ENCODE peak calls at places on chromosomes 3 and 15, in ten cellular contexts. X, H, R, C, J, K, E, Q, U and A are unnamed samples.

GRCh38 chr15:49901867-49902775 is 216.9 kb downstream of the ATP8B4 start:
- DNase-seq in K (no peak), E (no peak), U (no peak), R (no peak), H (no peak), Q (no peak), C (no peak), J (no peak), X (no peak), A (no peak)

GRCh38 chr3:126654571-126655393 is at the start of gene TXNRD3:
- DNase-seq in J (peak), U (peak), X (peak), E (no peak), K (peak), H (peak), Q (peak), R (no peak), C (peak), A (peak)

GRCh38 chr15:51077565-51078153 is 17.0 kb downstream of the TNFAIP8L3 start:
- DNase-seq in U (no peak), E (no peak), R (no peak), Q (peak), K (peak), C (peak), J (peak), X (peak), H (peak), A (peak)

GRCh38 chr15:43775411-43775965 is 1.3 kb downstream of the ELL3 start:
- DNase-seq in K (no peak), R (peak), H (peak), Q (peak), X (no peak), C (peak), E (no peak), J (peak), U (no peak), A (peak)

GRCh38 chr15:78079296-78080087 is 2.0 kb upstream of the TBC1D2B start:
- DNase-seq in X (no peak), J (no peak), R (no peak), E (no peak), H (peak), U (no peak), K (no peak), C (no peak), Q (no peak), A (no peak)

GRCh38 chr3:193896419-193896818 is 239.5 kb upstream of the HES1 start:
- DNase-seq in X (no peak), K (no peak), U (no peak), H (no peak), E (no peak), J (no peak), Q (no peak), C (no peak), R (no peak), A (no peak)

GRCh38 chr3:137174514-137174913 is 216.7 kb downstream of the IL20RB start:
- DNase-seq in H (no peak), Q (no peak), E (no peak), R (no peak), U (no peak), K (no peak), X (no peak), J (no peak), C (no peak), A (no peak)

GRCh38 chr3:56683122-56683817 is at the start of gene TASOR:
- DNase-seq in E (peak), J (peak), R (no peak), K (peak), Q (peak), U (peak), H (peak), C (peak), X (peak), A (peak)

GRCh38 chr3:69451594-69451993 is 65.7 kb upstream of the FRMD4B start:
- DNase-seq in X (no peak), K (no peak), C (no peak), Q (no peak), E (no peak), H (no peak), U (no peak), R (no peak), J (no peak), A (no peak)

GRCh38 chr15:43102181-43102580 is 3.7 kb downstream of the UBR1 start:
- DNase-seq in K (no peak), H (no peak), J (no peak), C (no peak), Q (no peak), E (no peak), R (no peak), U (no peak), X (no peak), A (no peak)

GRCh38 chr3:124431585-124431984 is 298.7 kb upstream of the UMPS start:
- DNase-seq in C (no peak), H (no peak), J (no peak), U (no peak), K (no peak), E (no peak), R (no peak), Q (no peak), X (no peak), A (no peak)

GRCh38 chr3:8659242-8659641 is 14.6 kb upstream of the SSUH2 start:
- DNase-seq in R (no peak), U (no peak), K (no peak), Q (no peak), E (no peak), X (no peak), J (no peak), H (no peak), C (no peak), A (no peak)

GRCh38 chr3:186665484-186666188 is at the start of gene HRG:
- DNase-seq in U (no peak), Q (no peak), X (no peak), H (no peak), K (no peak), E (no peak), R (no peak), C (no peak), J (no peak), A (no peak)

GRCh38 chr3:69115731-69116130 is 6.7 kb downstream of the LMOD3 start:
- DNase-seq in Q (no peak), E (peak), R (no peak), H (no peak), C (no peak), J (no peak), X (no peak), K (no peak), U (no peak), A (no peak)

GRCh38 chr3:73094127-73094526 is 32.7 kb downstream of the EBLN2 start:
- DNase-seq in J (no peak), Q (no peak), X (no peak), K (no peak), C (no peak), U (no peak), E (no peak), R (no peak), H (no peak), A (no peak)

GRCh38 chr3:53713626-53714025 is 132.6 kb downstream of the CHDH start:
- DNase-seq in E (no peak), J (no peak), C (no peak), U (no peak), H (no peak), K (no peak), Q (no peak), X (no peak), R (no peak), A (no peak)

GRCh38 chr3:98994128-98994762 is 92.8 kb upstream of the DCBLD2 start:
- DNase-seq in H (no peak), Q (no peak), K (no peak), J (peak), U (peak), E (peak), R (no peak), X (no peak), C (no peak), A (no peak)

GRCh38 chr15:65638681-65639089 is 16.9 kb downstream of the SLC24A1 start:
- DNase-seq in C (no peak), Q (no peak), K (no peak), J (peak), U (peak), E (peak), H (no peak), X (peak), R (peak), A (no peak)

GRCh38 chr3:9951962-9952805 is at the start of gene PRRT3:
- DNase-seq in Q (no peak), U (no peak), C (no peak), J (peak), K (no peak), E (no peak), R (no peak), X (peak), H (no peak), A (peak)

DNA sequence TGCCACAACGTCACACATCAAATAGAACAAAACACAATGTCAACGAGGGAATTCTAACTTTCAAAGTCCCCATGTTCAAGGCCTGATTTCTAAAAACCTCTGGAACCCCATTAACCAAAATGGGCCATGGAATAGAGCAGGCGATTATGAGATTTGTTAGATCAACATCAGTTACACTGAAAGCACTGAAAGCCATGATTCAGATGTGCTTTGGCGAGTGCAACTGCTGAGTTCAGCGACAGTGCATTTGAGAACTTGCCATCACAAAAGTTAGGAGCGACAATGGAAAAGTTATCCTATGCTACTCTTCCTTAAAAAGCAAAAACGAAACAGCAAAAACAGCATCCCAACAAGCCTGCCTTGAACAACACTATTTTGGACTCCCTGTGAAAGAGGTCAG is 20.6 kb downstream of the UQCC5 start:
- DNase-seq in K (no peak), J (no peak), U (no peak), E (no peak), H (no peak), C (no peak), Q (no peak), X (no peak), R (no peak), A (no peak)
- TF ChIP-seq CTCF in K (no peak), J (no peak), U (no peak), E (no peak), H (no peak), C (no peak), Q (no peak), X (no peak), R (no peak), A (no peak)

GRCh38 chr3:158102219-158102612 is 4.0 kb downstream of the SHOX2 start:
- DNase-seq in E (no peak), U (no peak), R (no peak), J (no peak), Q (no peak), K (no peak), H (no peak), C (no peak), X (no peak), A (no peak)

GRCh38 chr3:158103956-158104338 is 2.3 kb downstream of the SHOX2 start:
- DNase-seq in K (no peak), C (no peak), Q (no peak), R (no peak), U (no peak), J (no peak), E (no peak), H (peak), X (no peak), A (peak)

GRCh38 chr3:158102660-158103085 is 3.5 kb downstream of the SHOX2 start:
- DNase-seq in H (no peak), X (no peak), C (no peak), K (no peak), Q (no peak), E (no peak), J (no peak), R (no peak), U (no peak), A (no peak)

GRCh38 chr3:158104346-158105020 is 1.7 kb downstream of the SHOX2 start:
- DNase-seq in X (no peak), U (no peak), E (no peak), K (no peak), C (no peak), R (no peak), H (no peak), J (no peak), Q (no peak), A (no peak)

DNA sequence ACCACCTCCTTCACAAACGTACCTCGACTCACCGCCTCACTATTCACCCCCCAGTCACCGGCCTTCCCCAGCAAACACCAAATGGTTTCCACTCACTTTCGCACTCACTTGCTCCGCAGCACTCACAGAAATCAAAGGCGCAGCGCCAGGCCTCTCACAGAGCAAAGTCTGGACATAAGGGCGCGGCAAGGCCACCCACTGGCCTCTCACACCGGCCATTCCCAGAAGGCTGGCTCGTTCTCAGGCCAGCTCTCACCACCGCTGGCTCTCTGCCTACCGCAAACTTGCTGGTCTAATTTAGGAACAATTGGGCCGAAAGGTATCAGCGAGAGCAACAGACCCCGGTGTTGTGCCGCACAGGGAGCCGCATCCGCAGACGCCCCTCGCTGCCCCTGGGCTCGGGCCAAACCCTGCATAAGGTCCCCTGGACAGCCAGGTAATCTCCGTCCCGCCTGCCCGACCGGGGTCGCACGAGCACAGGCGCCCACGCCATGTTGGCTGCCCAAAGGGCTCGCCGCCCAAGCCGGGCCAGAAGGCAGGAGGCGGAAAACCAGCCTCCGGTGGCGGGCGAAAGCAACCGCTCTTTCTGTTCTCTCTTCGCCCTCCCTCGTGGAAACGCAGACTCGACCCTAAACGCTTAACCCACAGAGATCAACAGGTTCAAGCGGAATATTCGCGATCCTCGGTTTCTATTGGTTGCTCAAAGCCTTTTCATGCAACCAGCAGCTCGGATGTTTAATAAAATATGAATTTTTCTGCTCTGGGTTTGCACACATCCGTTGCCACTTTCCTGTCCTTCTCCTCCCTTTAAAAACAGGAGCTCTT is 2.9 kb downstream of the SHOX2 start:
- DNase-seq in C (peak), U (no peak), K (peak), J (peak), X (no peak), H (peak), Q (no peak), R (no peak), E (no peak), A (peak)
- TF ChIP-seq CTCF in C (no peak), U (no peak), K (no peak), J (no peak), X (no peak), H (no peak), Q (no peak), R (no peak), E (no peak), A (no peak)

GRCh38 chr3:171453175-171453868 is 6.9 kb downstream of the TNIK start:
- DNase-seq in Q (no peak), K (no peak), R (no peak), J (peak), H (no peak), C (no peak), X (no peak), U (no peak), E (no peak), A (peak)
- TF ChIP-seq CTCF in Q (no peak), K (no peak), R (peak), J (peak), H (no peak), C (peak), X (peak), U (peak), E (peak), A (peak)

DNA sequence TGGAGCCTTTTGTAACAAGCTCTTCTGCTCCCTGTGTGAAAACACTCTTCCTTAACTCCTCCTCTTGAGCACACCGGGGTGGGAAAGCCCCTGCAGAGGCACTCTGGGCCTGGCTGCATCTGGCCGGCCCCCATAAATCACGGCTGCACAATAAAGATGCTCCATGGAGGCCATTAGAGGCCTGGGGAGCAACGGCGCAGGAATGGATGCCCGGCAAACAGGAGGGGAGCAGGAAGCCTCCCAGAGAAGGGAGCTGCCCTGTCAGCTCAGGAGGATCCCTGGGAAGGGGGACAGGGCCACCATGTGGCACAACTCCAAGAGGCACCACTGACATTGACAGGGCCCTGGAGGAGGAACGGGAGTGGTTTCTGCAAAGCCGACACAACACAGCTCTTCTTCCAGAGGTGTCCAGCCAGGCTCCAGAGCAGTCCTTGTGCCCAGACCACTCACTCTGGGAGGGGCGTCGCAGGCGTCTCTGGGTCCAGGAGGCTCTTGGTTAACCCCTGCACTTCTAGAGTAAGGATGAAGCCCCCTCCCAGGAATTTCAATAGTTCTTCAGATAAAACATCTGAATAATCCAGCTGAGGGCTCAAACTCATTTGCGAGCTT is 509.2 kb upstream of the PPP2R3A start:
- DNase-seq in U (no peak), C (no peak), J (peak), R (no peak), K (no peak), Q (no peak), H (no peak), X (no peak), E (no peak), A (peak)
- TF ChIP-seq CTCF in U (no peak), C (no peak), J (peak), R (no peak), K (no peak), Q (no peak), H (no peak), X (no peak), E (no peak), A (no peak)

GRCh38 chr3:158652463-158652862 is 8.1 kb downstream of the GFM1 start:
- DNase-seq in J (no peak), R (no peak), U (no peak), Q (no peak), H (no peak), E (no peak), K (no peak), C (no peak), X (no peak), A (no peak)

GRCh38 chr3:158649791-158650190 is 5.5 kb downstream of the GFM1 start:
- DNase-seq in U (no peak), H (no peak), E (no peak), C (no peak), J (no peak), R (no peak), K (no peak), X (no peak), Q (no peak), A (no peak)

DNA sequence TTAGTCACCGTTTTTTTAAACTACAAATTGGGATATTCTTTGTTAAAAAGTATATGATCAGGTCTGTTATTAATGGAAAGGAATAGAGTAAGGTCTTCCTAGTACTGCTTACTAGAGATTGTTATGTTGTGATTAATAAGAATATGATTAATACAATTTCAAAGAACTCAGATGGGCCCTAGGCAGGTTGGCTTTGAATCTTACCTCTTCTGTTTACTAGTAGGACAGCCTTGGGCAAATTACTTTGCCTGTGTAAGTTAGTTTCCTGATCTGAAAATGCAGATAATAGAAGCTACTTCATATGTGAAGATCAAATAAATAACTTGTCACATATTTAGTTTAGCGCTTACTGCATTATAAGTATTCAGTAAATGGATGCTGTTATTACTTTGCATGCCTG is 6.9 kb downstream of the GFM1 start:
- DNase-seq in C (no peak), R (no peak), Q (no peak), J (no peak), H (no peak), E (no peak), X (no peak), K (no peak), U (no peak), A (no peak)
- TF ChIP-seq CTCF in C (no peak), R (no peak), Q (no peak), J (no peak), H (no peak), E (no peak), X (no peak), K (no peak), U (no peak), A (no peak)

GRCh38 chr15:31732695-31733094 is 297.6 kb upstream of the CHRNA7 start:
- DNase-seq in U (no peak), Q (no peak), R (no peak), C (no peak), H (no peak), K (no peak), J (no peak), E (no peak), X (no peak), A (no peak)
- TF ChIP-seq CTCF in U (no peak), Q (no peak), R (no peak), C (no peak), H (no peak), K (no peak), J (no peak), E (no peak), X (no peak), A (no peak)

GRCh38 chr15:73464602-73465001 is 21.6 kb downstream of the REC114 start:
- DNase-seq in J (no peak), E (no peak), Q (no peak), X (no peak), U (no peak), R (peak), K (no peak), C (no peak), H (no peak), A (peak)
- TF ChIP-seq CTCF in J (no peak), E (peak), Q (no peak), X (no peak), U (no peak), R (peak), K (no peak), C (no peak), H (no peak), A (peak)

DNA sequence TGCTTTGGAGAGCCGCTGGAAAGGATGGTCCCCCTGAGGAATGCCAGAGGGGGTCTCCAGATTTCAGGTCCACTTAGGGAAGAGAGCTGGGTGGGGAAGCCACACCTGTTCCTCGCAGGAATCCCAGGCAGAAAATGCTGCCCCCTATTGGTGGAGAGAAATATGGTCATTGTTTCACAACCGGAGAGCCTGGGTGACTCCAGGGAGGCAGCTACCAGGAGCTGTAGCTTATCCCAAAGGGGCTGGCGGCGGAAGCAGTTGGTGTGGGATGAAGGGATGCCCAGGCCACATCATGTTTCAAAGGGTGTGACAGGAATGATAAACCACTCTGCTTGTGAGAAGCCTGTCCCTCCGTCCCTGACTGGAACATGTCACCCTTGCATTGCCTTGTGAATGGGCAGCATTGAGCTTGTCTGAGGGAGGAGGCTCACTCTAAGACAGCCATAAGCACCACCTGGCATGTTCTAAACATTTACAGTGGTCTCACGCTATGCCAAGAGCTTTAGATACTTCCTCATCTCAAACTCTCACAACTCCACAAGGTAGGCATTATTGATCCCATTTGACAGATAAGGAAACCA is 34.5 kb downstream of the POMGNT2 start:
- DNase-seq in E (no peak), U (no peak), Q (no peak), X (no peak), R (peak), J (no peak), K (no peak), C (no peak), H (no peak), A (peak)
- TF ChIP-seq CTCF in E (peak), U (peak), Q (no peak), X (peak), R (peak), J (peak), K (no peak), C (peak), H (no peak), A (peak)

DNA sequence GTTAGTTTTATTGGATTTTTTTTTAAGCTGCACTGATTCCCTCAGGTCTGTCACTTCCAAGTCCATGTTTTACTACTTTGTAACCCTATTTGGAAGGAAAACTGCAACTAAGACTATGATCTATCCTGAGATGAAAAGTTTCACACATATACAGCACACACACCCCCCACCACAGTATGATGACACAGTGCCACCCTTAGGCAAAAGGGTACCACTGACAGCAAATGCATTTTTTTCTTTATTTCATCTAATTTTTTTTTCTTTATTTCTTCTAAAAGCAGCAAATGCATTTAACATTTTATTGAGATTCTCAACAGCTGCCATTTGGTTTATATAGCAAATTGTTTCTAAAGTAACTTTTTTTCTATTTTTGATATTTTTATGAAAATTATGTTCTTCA is 21.2 kb downstream of the NGRN start:
- DNase-seq in K (no peak), Q (no peak), U (no peak), X (peak), H (no peak), R (no peak), E (no peak), C (no peak), J (peak), A (no peak)
- TF ChIP-seq CTCF in K (no peak), Q (no peak), U (peak), X (peak), H (peak), R (no peak), E (peak), C (peak), J (peak), A (no peak)